ENCODE peak calls at places on chromosomes 1 and 21, in five cellular contexts. P, E, L, I and O are unnamed samples.

GRCh38 chr1:74505133-74505532 is 7.3 kb downstream of the LRRC53 start:
- DNase-seq in P (no peak), E (peak; percentile 6), L (no peak), I (no peak), O (no peak)

GRCh38 chr1:244654284-244655038 is 1.5 kb downstream of the DESI2 start:
- DNase-seq in P (no peak), E (no peak), L (no peak), I (peak; percentile 28), O (no peak)

GRCh38 chr1:8217011-8217711 is 100.8 kb upstream of the SLC45A1 start:
- DNase-seq in P (peak; percentile 74), E (peak; percentile 33), L (peak; percentile 68), I (peak; percentile 26), O (no peak)

GRCh38 chr21:40404319-40404906 is 442.5 kb downstream of the DSCAM start:
- DNase-seq in P (no peak), E (no peak), L (no peak), I (no peak), O (no peak)

GRCh38 chr1:6185635-6186382 is 5.7 kb upstream of the CHD5 start:
- DNase-seq in P (no peak), E (no peak), L (no peak), I (peak; percentile 26), O (no peak)

GRCh38 chr1:53367503-53368313 is 39.8 kb upstream of the LRP8 start:
- DNase-seq in P (peak; percentile 3), E (no peak), L (peak; percentile 36), I (no peak), O (peak; percentile 35)

GRCh38 chr1:150764617-150765090 is 924 bp downstream of the CTSS start:
- DNase-seq in P (no peak), E (no peak), L (no peak), I (peak; percentile 92), O (no peak)

GRCh38 chr1:225468270-225469020 is 40.6 kb upstream of the LBR start:
- DNase-seq in P (no peak), E (no peak), L (no peak), I (no peak), O (no peak)

GRCh38 chr1:13707211-13707610 is 7.2 kb downstream of the PRDM2 start:
- DNase-seq in P (no peak), E (no peak), L (no peak), I (no peak), O (no peak)

GRCh38 chr1:197637406-197637805 is 137.9 kb downstream of the DENND1B start:
- DNase-seq in P (no peak), E (no peak), L (no peak), I (peak; percentile 52), O (no peak)

DNA sequence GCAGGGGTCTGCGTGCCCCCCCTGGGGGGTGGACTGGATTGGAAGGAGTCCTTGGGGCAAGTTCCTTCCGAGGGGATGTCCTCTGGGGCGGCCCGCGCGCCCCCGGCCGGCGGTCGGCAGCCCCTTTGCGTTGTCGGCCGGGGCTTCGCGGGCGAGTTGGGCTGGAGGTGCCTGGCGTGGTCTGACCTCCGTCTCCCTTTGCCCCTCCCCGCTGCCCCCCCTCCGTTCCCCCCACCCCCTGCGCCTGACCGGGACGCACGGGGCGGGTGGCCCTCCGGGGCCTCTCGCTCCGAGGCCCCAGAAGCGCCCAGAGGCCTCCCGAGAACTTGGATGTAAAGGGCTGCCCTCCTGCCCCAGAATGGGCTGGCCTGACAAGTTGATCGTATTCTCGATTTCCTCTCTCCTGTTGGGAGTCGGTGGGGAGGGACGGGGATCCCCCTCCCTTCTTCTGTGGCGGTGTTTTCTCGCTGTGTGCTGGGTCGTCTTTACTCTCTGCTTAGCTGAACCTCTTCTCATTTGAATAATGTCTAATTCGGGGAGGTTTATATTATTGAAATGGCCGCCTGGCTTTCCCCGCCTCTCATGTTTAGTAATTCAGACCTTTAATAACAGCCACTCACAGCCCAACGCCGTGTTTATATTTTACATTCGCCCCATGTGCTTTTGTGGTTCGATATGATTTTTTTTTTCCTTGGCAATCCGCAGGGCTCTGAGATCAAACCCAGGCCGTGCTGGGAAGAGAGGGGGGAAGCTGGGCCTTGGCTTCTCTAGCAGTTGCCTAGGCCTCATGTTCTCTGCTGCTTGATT is 1.3 kb downstream of the POU2F1 start:
- DNase-seq in P (peak; percentile 68), E (peak; percentile 45), L (peak; percentile 84), I (peak; percentile 81), O (peak; percentile 54)
- TF ChIP-seq CTCF in P (no peak), E (no peak), L (no peak), I (no peak), O (no peak)

GRCh38 chr1:237736372-237737029 is 154.2 kb downstream of the ZP4 start:
- DNase-seq in P (no peak), E (no peak), L (no peak), I (no peak), O (no peak)
- TF ChIP-seq CTCF in P (no peak), E (peak; percentile 51), L (no peak), I (no peak), O (peak; percentile 26)

DNA sequence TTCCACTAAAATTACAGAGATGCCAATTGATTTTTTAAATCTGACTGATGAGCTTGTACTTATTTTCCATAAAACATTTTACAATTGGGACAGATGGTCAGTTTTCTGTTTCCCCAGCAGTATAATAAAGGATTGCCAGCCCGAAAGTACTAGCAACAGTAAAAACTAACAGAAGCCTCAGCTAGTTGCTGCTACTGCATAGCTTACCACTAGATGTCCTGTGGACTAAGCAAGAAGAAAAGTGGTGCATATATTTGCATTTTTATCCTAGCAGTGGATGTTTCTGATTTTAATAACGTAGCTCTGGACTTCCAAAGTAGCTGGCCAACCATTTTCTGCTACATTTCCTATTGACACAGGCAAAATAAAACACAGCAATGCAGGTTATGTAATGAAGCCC is 241.5 kb downstream of the BARHL2 start:
- DNase-seq in P (no peak), E (no peak), L (no peak), I (no peak), O (no peak)
- TF ChIP-seq CTCF in P (no peak), E (peak; percentile 44), L (no peak), I (no peak), O (peak; percentile 28)

DNA sequence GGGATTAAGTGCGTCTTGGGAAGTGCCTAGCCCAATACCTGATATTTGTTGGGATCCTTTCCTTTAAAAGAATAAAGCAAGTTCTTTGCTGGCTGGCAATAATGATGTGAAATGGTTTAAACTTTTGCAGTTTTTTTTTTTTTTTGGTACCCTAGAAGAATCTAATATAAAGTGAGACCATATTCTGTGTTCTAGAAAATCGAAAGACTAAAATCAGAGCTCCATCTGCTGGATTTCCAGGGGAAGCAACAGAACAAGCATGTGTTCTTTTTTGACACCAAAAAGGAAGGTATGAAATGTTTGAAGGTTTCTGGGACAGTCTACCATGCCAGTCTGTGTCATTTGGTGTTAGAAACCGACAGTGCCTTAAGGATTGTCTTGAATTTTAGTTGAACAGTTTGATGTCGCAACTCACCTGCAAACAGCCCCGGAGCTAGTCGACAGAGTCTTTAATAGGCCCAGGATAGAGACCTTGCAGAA is 6.4 kb downstream of the UTP11 start:
- DNase-seq in P (no peak), E (no peak), L (no peak), I (peak; percentile 28), O (no peak)
- TF ChIP-seq CTCF in P (peak; percentile 49), E (peak; percentile 67), L (peak; percentile 38), I (peak; percentile 55), O (peak; percentile 76)

GRCh38 chr21:45309069-45309521 is 21.4 kb upstream of the POFUT2 start:
- DNase-seq in P (peak; percentile 83), E (peak; percentile 77), L (peak; percentile 71), I (peak; percentile 89), O (peak; percentile 36)
- TF ChIP-seq CTCF in P (peak; percentile 74), E (peak; percentile 71), L (peak; percentile 53), I (peak; percentile 93), O (peak; percentile 51)